ENCODE peak calls at places on chromosome 13, in eight cellular contexts. T is A549, X is IMR-90, J is transverse colon, E is adrenal gland, M is spleen, H is breast epithelium, K is ovary. Z is an unnamed sample. For H3K4me1, the result is how much of the 10 kb centered on the place peaks cover.

GRCh38 chr13:113631341-113632095 is 26.5 kb downstream of the ATP4B start:
- DNase-seq in T (no peak), X (no peak), J (no peak), E (no peak), M (peak), H (no peak), K (peak), Z (no peak)

GRCh38 chr13:60347174-60347573 is 49.8 kb upstream of the TDRD3 start:
- DNase-seq in T (no peak), X (no peak), J (no peak), E (no peak), M (no peak), H (no peak), K (no peak), Z (no peak)

GRCh38 chr13:41985788-41986508 is 25.0 kb upstream of the VWA8 start:
- DNase-seq in T (no peak), X (peak), J (no peak), E (no peak), M (no peak), H (no peak), K (no peak), Z (no peak)

GRCh38 chr13:77545626-77546412 is 10.3 kb downstream of the SCEL start:
- DNase-seq in T (no peak), X (no peak), J (no peak), E (no peak), M (no peak), H (no peak), K (no peak), Z (no peak)

GRCh38 chr13:94329754-94330551 is 149.5 kb downstream of the DCT start:
- DNase-seq in T (peak), X (peak), J (no peak), E (peak), M (no peak), H (no peak), K (no peak), Z (no peak)

GRCh38 chr13:65368832-65369231 is 1861.3 kb downstream of the PCDH9 start:
- DNase-seq in T (no peak), X (no peak), J (no peak), E (no peak), M (no peak), H (no peak), K (no peak), Z (no peak)

GRCh38 chr13:51797664-51798488 is 6.1 kb downstream of the DHRS12 start:
- DNase-seq in T (peak), X (peak), J (peak), E (peak), M (no peak), H (peak), K (no peak), Z (peak)

GRCh38 chr13:66347718-66348117 is 882.4 kb downstream of the PCDH9 start:
- DNase-seq in T (no peak), X (peak), J (no peak), E (no peak), M (no peak), H (no peak), K (no peak), Z (no peak)

GRCh38 chr13:40375522-40376171 is 290.8 kb downstream of the FOXO1 start:
- DNase-seq in T (no peak), X (no peak), J (no peak), E (no peak), M (no peak), H (no peak), K (no peak), Z (no peak)

GRCh38 chr13:43529796-43530195 is 257.0 kb downstream of the ENOX1 start:
- DNase-seq in T (no peak), X (no peak), J (no peak), E (no peak), M (no peak), H (no peak), K (no peak), Z (no peak)

GRCh38 chr13:98476106-98476505 is 100.8 kb downstream of the STK24 start:
- DNase-seq in T (no peak), X (no peak), J (no peak), E (no peak), M (no peak), H (no peak), K (no peak), Z (no peak)

GRCh38 chr13:44293908-44294735 is 79.5 kb upstream of the SERP2 start:
- DNase-seq in T (no peak), X (peak), J (no peak), E (no peak), M (no peak), H (no peak), K (no peak), Z (no peak)

GRCh38 chr13:101150998-101151397 is 265.3 kb downstream of the NALCN start:
- DNase-seq in T (no peak), X (peak), J (no peak), E (no peak), M (no peak), H (no peak), K (no peak), Z (no peak)

GRCh38 chr13:106352850-106353249 is 182.6 kb downstream of the EFNB2 start:
- DNase-seq in T (no peak), X (peak), J (no peak), E (no peak), M (no peak), H (no peak), K (no peak), Z (no peak)

GRCh38 chr13:107834268-107834667 is 381.1 kb downstream of the LIG4 start:
- DNase-seq in T (no peak), X (peak), J (no peak), E (no peak), M (no peak), H (no peak), K (no peak), Z (no peak)

GRCh38 chr13:101730420-101731000 is 278.0 kb downstream of the ITGBL1 start:
- DNase-seq in T (no peak), X (no peak), J (no peak), E (no peak), M (no peak), H (no peak), K (no peak), Z (no peak)

GRCh38 chr13:34506796-34507195 is 435.3 kb upstream of the NBEA start:
- DNase-seq in T (no peak), X (no peak), J (no peak), E (no peak), M (no peak), H (no peak), K (no peak), Z (no peak)

GRCh38 chr13:99722931-99723330 is 221.7 kb downstream of the TM9SF2 start:
- DNase-seq in T (no peak), X (no peak), J (no peak), E (no peak), M (no peak), H (no peak), K (no peak), Z (no peak)

GRCh38 chr13:113936566-113936965 is 37.3 kb downstream of the C13orf46 start:
- DNase-seq in T (no peak), X (no peak), J (no peak), E (no peak), M (peak), H (no peak), K (peak), Z (no peak)

GRCh38 chr13:85544756-85545155 is 254.5 kb downstream of the SLITRK6 start:
- DNase-seq in T (no peak), X (no peak), J (no peak), E (no peak), M (no peak), H (no peak), K (no peak), Z (no peak)

GRCh38 chr13:113491418-113491883 is 940 bp upstream of the DCUN1D2 start:
- DNase-seq in T (peak), X (peak), J (peak), E (peak), M (peak), H (no peak), K (peak), Z (peak)

GRCh38 chr13:97423300-97424045 is 10.5 kb upstream of the RAP2A start:
- DNase-seq in T (no peak), X (no peak), J (no peak), E (peak), M (no peak), H (no peak), K (no peak), Z (no peak)

GRCh38 chr13:76307157-76307556 is 579.0 kb downstream of the KCTD12 start:
- DNase-seq in T (no peak), X (peak), J (no peak), E (no peak), M (no peak), H (no peak), K (no peak), Z (peak)

GRCh38 chr13:98780972-98781869 is 28.7 kb upstream of the SLC15A1 start:
- DNase-seq in T (no peak), X (no peak), J (no peak), E (no peak), M (no peak), H (no peak), K (no peak), Z (no peak)

GRCh38 chr13:44181938-44182337 is 191.7 kb upstream of the SERP2 start:
- DNase-seq in T (no peak), X (no peak), J (no peak), E (no peak), M (no peak), H (no peak), K (no peak), Z (no peak)

GRCh38 chr13:52991344-52992020 is 37.1 kb upstream of the OLFM4 start:
- DNase-seq in T (no peak), X (no peak), J (no peak), E (no peak), M (no peak), H (no peak), K (no peak), Z (no peak)

GRCh38 chr13:72290962-72291681 is 424.1 kb upstream of the DACH1 start:
- DNase-seq in T (no peak), X (no peak), J (no peak), E (no peak), M (no peak), H (no peak), K (no peak), Z (no peak)

GRCh38 chr13:26163812-26164211 is 58.3 kb downstream of the RNF6 start:
- DNase-seq in T (no peak), X (no peak), J (no peak), E (no peak), M (no peak), H (no peak), K (no peak), Z (no peak)

GRCh38 chr13:58619396-58620113 is 988.0 kb downstream of the PCDH17 start:
- DNase-seq in T (no peak), X (no peak), J (no peak), E (no peak), M (no peak), H (no peak), K (no peak), Z (no peak)

GRCh38 chr13:98525452-98525851 is 51.5 kb downstream of the STK24 start:
- DNase-seq in T (no peak), X (no peak), J (no peak), E (no peak), M (no peak), H (no peak), K (no peak), Z (no peak)

GRCh38 chr13:99590519-99591011 is 89.3 kb downstream of the TM9SF2 start:
- DNase-seq in T (no peak), X (peak), J (no peak), E (no peak), M (no peak), H (no peak), K (no peak), Z (no peak)

DNA sequence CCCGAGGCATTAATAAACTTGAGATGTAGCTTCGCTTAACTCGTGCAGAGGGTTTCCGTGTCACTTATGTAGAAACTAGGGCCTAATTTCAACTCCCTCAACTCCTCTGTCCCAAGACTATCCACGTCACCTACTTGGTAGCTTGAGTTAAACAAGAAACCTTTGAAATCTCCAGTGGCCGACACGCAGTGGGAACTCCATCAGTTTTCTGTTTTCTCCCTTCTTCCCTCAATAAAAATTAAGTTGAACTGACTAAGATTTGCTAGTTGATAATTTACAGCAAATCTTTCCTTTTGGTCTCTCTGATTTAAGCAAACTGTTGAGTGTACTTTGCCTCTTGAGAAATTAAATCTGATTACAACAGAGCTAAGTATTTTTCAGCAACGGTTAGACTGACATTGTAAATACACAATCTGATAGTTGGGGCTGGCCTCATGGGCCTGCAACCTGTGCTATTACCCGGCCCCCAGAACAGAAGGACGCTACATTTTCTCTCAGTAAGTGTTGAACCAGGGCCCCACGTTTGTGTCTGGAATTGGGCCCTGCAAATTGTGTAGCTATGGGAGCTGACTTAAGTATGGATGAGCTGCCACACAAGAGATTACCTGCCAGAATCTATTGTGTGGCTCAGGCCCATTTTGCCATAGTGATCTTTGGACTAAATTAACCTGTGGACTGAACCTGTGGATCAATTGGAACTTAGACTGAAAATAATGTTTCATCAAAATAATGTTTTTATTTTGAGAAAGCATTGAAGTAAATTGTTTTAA is 692 bp upstream of the ESD start:
- DNase-seq in T (no peak), X (peak), J (no peak), E (no peak), M (no peak), H (no peak), K (no peak), Z (peak)
- H3K4me1 ChIP-seq in T (under half), X (under half), J (under half), E (under half), M (under half), H (under half), K (under half), Z (under half)

GRCh38 chr13:95338905-95339304 is 37.7 kb upstream of the ABCC4 start:
- DNase-seq in T (no peak), X (no peak), J (peak), E (no peak), M (no peak), H (no peak), K (no peak), Z (no peak)

GRCh38 chr13:95349267-95349666 is 48.0 kb upstream of the ABCC4 start:
- DNase-seq in T (peak), X (peak), J (no peak), E (no peak), M (no peak), H (no peak), K (no peak), Z (no peak)

GRCh38 chr13:95341441-95341840 is 40.2 kb upstream of the ABCC4 start:
- DNase-seq in T (no peak), X (no peak), J (no peak), E (no peak), M (peak), H (no peak), K (no peak), Z (no peak)

DNA sequence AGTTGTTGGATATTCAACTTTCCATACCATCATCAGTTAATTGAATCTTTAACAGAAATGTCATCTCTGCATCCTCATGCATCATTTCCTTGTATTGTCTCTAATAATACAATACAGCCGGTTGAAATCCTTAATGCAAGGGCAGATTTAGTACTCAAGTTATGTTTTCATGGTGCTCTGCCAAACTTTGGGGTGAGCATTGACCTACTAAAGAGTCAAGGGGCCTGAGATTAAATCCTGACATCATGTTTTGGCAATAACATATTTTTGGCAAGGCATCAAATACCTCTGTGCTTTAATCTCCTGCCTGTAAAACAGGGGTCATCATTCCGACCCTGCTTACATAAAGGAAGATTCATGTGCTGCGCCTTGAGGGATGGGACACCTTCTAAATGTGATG is 42.7 kb upstream of the ABCC4 start:
- DNase-seq in T (no peak), X (no peak), J (no peak), E (no peak), M (no peak), H (no peak), K (no peak), Z (no peak)
- TF ChIP-seq POLR2A in T (no peak), X (no peak), J (no peak), E (no peak), M (no peak), H (no peak), K (no peak), Z (no peak)

DNA sequence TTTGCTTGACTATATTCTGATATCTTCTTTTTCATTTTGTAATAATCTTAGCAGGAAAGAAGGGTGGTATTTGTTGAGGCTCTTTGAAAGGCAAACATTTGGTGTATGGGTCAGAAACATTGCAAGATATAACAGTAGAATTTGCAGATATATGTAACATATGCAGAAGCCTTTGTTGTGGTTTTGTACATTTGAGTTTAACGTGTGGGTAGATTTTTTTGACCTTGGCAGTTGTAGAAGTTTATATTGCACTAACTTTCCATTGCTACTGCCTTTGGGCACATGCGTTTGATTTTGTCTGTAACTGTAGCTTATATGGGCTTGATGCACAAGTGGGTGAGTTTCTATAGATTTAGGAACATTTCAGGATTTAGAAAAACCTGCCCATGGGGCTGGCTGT is 78.5 kb upstream of the SPRY2 start:
- DNase-seq in T (no peak), X (no peak), J (no peak), E (no peak), M (no peak), H (no peak), K (no peak), Z (no peak)
- H3K27ac ChIP-seq in T (no peak), X (no peak), J (no peak), E (no peak), M (no peak), H (no peak), K (no peak), Z (no peak)

GRCh38 chr13:50451609-50452008 is 391.9 kb downstream of the DLEU7 start:
- DNase-seq in T (no peak), X (no peak), J (no peak), E (no peak), M (no peak), H (no peak), K (no peak), Z (no peak)
- H3K4me1 ChIP-seq in T (under half), X (under half), J (under half), E (under half), M (under half), H (under half), K (under half), Z (under half)

DNA sequence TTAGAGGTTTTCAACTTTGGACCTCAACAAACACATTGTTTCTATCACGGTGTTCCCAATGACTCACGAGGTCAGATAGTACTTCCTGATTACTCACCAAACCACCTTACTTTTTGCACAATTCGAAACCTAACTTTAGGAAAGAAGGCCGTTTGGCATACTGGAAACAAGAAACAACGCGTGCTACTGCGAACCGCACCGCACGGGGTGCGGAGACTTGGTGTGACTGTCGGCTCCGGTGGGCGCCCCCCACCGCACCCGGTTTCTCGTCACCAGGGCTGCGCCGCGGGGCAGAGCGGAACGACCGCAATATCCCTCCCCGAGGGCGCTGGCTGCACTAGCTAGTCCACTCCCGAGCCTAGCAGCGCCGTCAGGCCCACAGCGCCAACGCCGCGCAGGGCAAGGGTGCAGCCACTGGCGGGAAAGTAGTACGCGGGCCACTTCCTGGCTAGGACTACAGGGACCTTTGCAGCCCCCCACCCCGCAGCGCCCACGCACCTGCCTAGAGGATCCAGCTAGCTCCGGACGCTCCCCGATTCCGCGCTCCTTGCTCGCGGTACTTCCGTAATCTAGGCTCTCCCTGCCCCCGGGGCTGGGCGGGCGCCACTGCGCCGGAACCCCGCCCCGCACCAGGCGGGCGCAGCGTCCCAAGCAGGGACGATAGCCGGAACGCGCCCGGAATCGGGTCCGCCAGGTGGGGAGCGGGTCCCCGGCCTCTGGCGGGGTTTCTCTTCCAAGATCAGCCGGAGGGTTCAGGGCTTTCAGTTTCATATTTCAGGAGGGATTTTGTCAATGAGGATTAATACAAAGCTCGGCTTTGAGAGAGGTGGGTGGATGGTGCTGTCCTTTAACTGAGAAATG is at the start of gene PARP4:
- DNase-seq in T (peak), X (peak), J (peak), E (peak), M (peak), H (peak), K (peak), Z (peak)
- TF ChIP-seq POLR2A in T (peak), X (peak), J (peak), E (peak), M (peak), H (peak), K (peak), Z (no peak)